ENCODE peak calls at places on chromosomes 1 and 21, in five cellular contexts. One of them, this sample, is unnamed.

GRCh38 chr1:223723351-223723904 is 11.1 kb downstream of the CAPN2 start:
- DNase-seq in activated B cell treated with CpG ODN at 0.5 μM for 24 hours: no peak
- DNase-seq in EL: no peak
- DNase-seq in stimulated activated CD8-positive, alpha-beta memory T cell treated with anti-CD3 and anti-CD28 coated beads, Interleukin-2, amount 100 ng/mL, for 1 hour: no peak
- DNase-seq in H9: no peak
- DNase-seq in this sample: no peak

GRCh38 chr1:235917267-235917811 is 50.6 kb upstream of the LYST start:
- DNase-seq in activated B cell treated with CpG ODN at 0.5 μM for 24 hours: no peak
- DNase-seq in EL: peak
- DNase-seq in stimulated activated CD8-positive, alpha-beta memory T cell treated with anti-CD3 and anti-CD28 coated beads, Interleukin-2, amount 100 ng/mL, for 1 hour: peak
- DNase-seq in H9: no peak
- DNase-seq in this sample: peak

GRCh38 chr21:25944082-25944481 is 209.3 kb downstream of the GABPA start:
- DNase-seq in activated B cell treated with CpG ODN at 0.5 μM for 24 hours: no peak
- DNase-seq in EL: no peak
- DNase-seq in stimulated activated CD8-positive, alpha-beta memory T cell treated with anti-CD3 and anti-CD28 coated beads, Interleukin-2, amount 100 ng/mL, for 1 hour: no peak
- DNase-seq in H9: no peak
- DNase-seq in this sample: no peak

GRCh38 chr1:174931214-174931613 is 68.5 kb upstream of the CACYBP start:
- DNase-seq in activated B cell treated with CpG ODN at 0.5 μM for 24 hours: no peak
- DNase-seq in EL: no peak
- DNase-seq in stimulated activated CD8-positive, alpha-beta memory T cell treated with anti-CD3 and anti-CD28 coated beads, Interleukin-2, amount 100 ng/mL, for 1 hour: no peak
- DNase-seq in H9: no peak
- DNase-seq in this sample: no peak

GRCh38 chr21:38256599-38257302 is at the start of gene KCNJ15:
- DNase-seq in activated B cell treated with CpG ODN at 0.5 μM for 24 hours: no peak
- DNase-seq in EL: no peak
- DNase-seq in stimulated activated CD8-positive, alpha-beta memory T cell treated with anti-CD3 and anti-CD28 coated beads, Interleukin-2, amount 100 ng/mL, for 1 hour: no peak
- DNase-seq in H9: no peak
- DNase-seq in this sample: no peak

GRCh38 chr1:177912991-177913390 is 56.9 kb downstream of the SEC16B start:
- DNase-seq in activated B cell treated with CpG ODN at 0.5 μM for 24 hours: no peak
- DNase-seq in EL: no peak
- DNase-seq in stimulated activated CD8-positive, alpha-beta memory T cell treated with anti-CD3 and anti-CD28 coated beads, Interleukin-2, amount 100 ng/mL, for 1 hour: no peak
- DNase-seq in H9: no peak
- DNase-seq in this sample: no peak

GRCh38 chr1:46179138-46180081 is 3.1 kb upstream of the P3R3URF start:
- DNase-seq in activated B cell treated with CpG ODN at 0.5 μM for 24 hours: peak
- DNase-seq in EL: peak
- DNase-seq in stimulated activated CD8-positive, alpha-beta memory T cell treated with anti-CD3 and anti-CD28 coated beads, Interleukin-2, amount 100 ng/mL, for 1 hour: peak
- DNase-seq in H9: peak
- DNase-seq in this sample: peak

GRCh38 chr1:23544444-23545389 is 13.7 kb upstream of the E2F2 start:
- DNase-seq in activated B cell treated with CpG ODN at 0.5 μM for 24 hours: peak
- DNase-seq in EL: peak
- DNase-seq in stimulated activated CD8-positive, alpha-beta memory T cell treated with anti-CD3 and anti-CD28 coated beads, Interleukin-2, amount 100 ng/mL, for 1 hour: peak
- DNase-seq in H9: peak
- DNase-seq in this sample: peak

GRCh38 chr1:16351994-16352841 is at the start of gene FBXO42:
- DNase-seq in activated B cell treated with CpG ODN at 0.5 μM for 24 hours: peak
- DNase-seq in EL: peak
- DNase-seq in stimulated activated CD8-positive, alpha-beta memory T cell treated with anti-CD3 and anti-CD28 coated beads, Interleukin-2, amount 100 ng/mL, for 1 hour: peak
- DNase-seq in H9: peak
- DNase-seq in this sample: peak

GRCh38 chr1:218374401-218374848 is 29.3 kb downstream of the TGFB2 start:
- DNase-seq in activated B cell treated with CpG ODN at 0.5 μM for 24 hours: no peak
- DNase-seq in EL: peak
- DNase-seq in stimulated activated CD8-positive, alpha-beta memory T cell treated with anti-CD3 and anti-CD28 coated beads, Interleukin-2, amount 100 ng/mL, for 1 hour: no peak
- DNase-seq in H9: no peak
- DNase-seq in this sample: no peak

GRCh38 chr1:60664079-60664478 is 418.3 kb upstream of the NFIA start:
- DNase-seq in activated B cell treated with CpG ODN at 0.5 μM for 24 hours: no peak
- DNase-seq in EL: no peak
- DNase-seq in stimulated activated CD8-positive, alpha-beta memory T cell treated with anti-CD3 and anti-CD28 coated beads, Interleukin-2, amount 100 ng/mL, for 1 hour: no peak
- DNase-seq in H9: no peak
- DNase-seq in this sample: no peak

GRCh38 chr21:41283211-41283818 is 33.3 kb upstream of the FAM3B start:
- DNase-seq in activated B cell treated with CpG ODN at 0.5 μM for 24 hours: no peak
- DNase-seq in EL: peak
- DNase-seq in stimulated activated CD8-positive, alpha-beta memory T cell treated with anti-CD3 and anti-CD28 coated beads, Interleukin-2, amount 100 ng/mL, for 1 hour: peak
- DNase-seq in H9: peak
- DNase-seq in this sample: no peak

GRCh38 chr1:160420881-160421842 is 20.8 kb downstream of the VANGL2 start:
- DNase-seq in activated B cell treated with CpG ODN at 0.5 μM for 24 hours: no peak
- DNase-seq in EL: no peak
- DNase-seq in stimulated activated CD8-positive, alpha-beta memory T cell treated with anti-CD3 and anti-CD28 coated beads, Interleukin-2, amount 100 ng/mL, for 1 hour: no peak
- DNase-seq in H9: no peak
- DNase-seq in this sample: no peak

GRCh38 chr1:13737388-13737787 is 37.4 kb downstream of the PRDM2 start:
- DNase-seq in activated B cell treated with CpG ODN at 0.5 μM for 24 hours: no peak
- DNase-seq in EL: no peak
- DNase-seq in stimulated activated CD8-positive, alpha-beta memory T cell treated with anti-CD3 and anti-CD28 coated beads, Interleukin-2, amount 100 ng/mL, for 1 hour: no peak
- DNase-seq in H9: no peak
- DNase-seq in this sample: no peak

GRCh38 chr1:189939967-189940366 is 537.7 kb downstream of the BRINP3 start:
- DNase-seq in activated B cell treated with CpG ODN at 0.5 μM for 24 hours: no peak
- DNase-seq in EL: peak
- DNase-seq in stimulated activated CD8-positive, alpha-beta memory T cell treated with anti-CD3 and anti-CD28 coated beads, Interleukin-2, amount 100 ng/mL, for 1 hour: no peak
- DNase-seq in H9: no peak
- DNase-seq in this sample: no peak

GRCh38 chr1:59506952-59507351 is 210.1 kb downstream of the FGGY start:
- DNase-seq in activated B cell treated with CpG ODN at 0.5 μM for 24 hours: no peak
- DNase-seq in EL: no peak
- DNase-seq in stimulated activated CD8-positive, alpha-beta memory T cell treated with anti-CD3 and anti-CD28 coated beads, Interleukin-2, amount 100 ng/mL, for 1 hour: no peak
- DNase-seq in H9: no peak
- DNase-seq in this sample: no peak

GRCh38 chr1:167517535-167518330 is 596 bp downstream of the CD247 start:
- DNase-seq in activated B cell treated with CpG ODN at 0.5 μM for 24 hours: no peak
- DNase-seq in EL: peak
- DNase-seq in stimulated activated CD8-positive, alpha-beta memory T cell treated with anti-CD3 and anti-CD28 coated beads, Interleukin-2, amount 100 ng/mL, for 1 hour: peak
- DNase-seq in H9: no peak
- DNase-seq in this sample: peak

GRCh38 chr1:8061673-8062386 is 35.7 kb upstream of the ERRFI1 start:
- DNase-seq in activated B cell treated with CpG ODN at 0.5 μM for 24 hours: no peak
- DNase-seq in EL: peak
- DNase-seq in stimulated activated CD8-positive, alpha-beta memory T cell treated with anti-CD3 and anti-CD28 coated beads, Interleukin-2, amount 100 ng/mL, for 1 hour: no peak
- DNase-seq in H9: no peak
- DNase-seq in this sample: no peak

GRCh38 chr1:16146888-16147614 is 8.8 kb downstream of the EPHA2 start:
- DNase-seq in activated B cell treated with CpG ODN at 0.5 μM for 24 hours: no peak
- DNase-seq in EL: peak
- DNase-seq in stimulated activated CD8-positive, alpha-beta memory T cell treated with anti-CD3 and anti-CD28 coated beads, Interleukin-2, amount 100 ng/mL, for 1 hour: no peak
- DNase-seq in H9: no peak
- DNase-seq in this sample: no peak

GRCh38 chr1:18240906-18241305 is 133.3 kb downstream of the IGSF21 start:
- DNase-seq in activated B cell treated with CpG ODN at 0.5 μM for 24 hours: no peak
- DNase-seq in EL: no peak
- DNase-seq in stimulated activated CD8-positive, alpha-beta memory T cell treated with anti-CD3 and anti-CD28 coated beads, Interleukin-2, amount 100 ng/mL, for 1 hour: no peak
- DNase-seq in H9: no peak
- DNase-seq in this sample: no peak

GRCh38 chr21:46078322-46078981 is 19.5 kb upstream of the COL6A2 start:
- DNase-seq in activated B cell treated with CpG ODN at 0.5 μM for 24 hours: peak
- DNase-seq in EL: peak
- DNase-seq in stimulated activated CD8-positive, alpha-beta memory T cell treated with anti-CD3 and anti-CD28 coated beads, Interleukin-2, amount 100 ng/mL, for 1 hour: no peak
- DNase-seq in H9: peak
- DNase-seq in this sample: no peak

GRCh38 chr21:14838400-14838799 is 226.4 kb downstream of the NRIP1 start:
- DNase-seq in activated B cell treated with CpG ODN at 0.5 μM for 24 hours: no peak
- DNase-seq in EL: no peak
- DNase-seq in stimulated activated CD8-positive, alpha-beta memory T cell treated with anti-CD3 and anti-CD28 coated beads, Interleukin-2, amount 100 ng/mL, for 1 hour: no peak
- DNase-seq in H9: no peak
- DNase-seq in this sample: no peak

GRCh38 chr1:29256395-29256794 is 20.1 kb downstream of the PTPRU start:
- DNase-seq in activated B cell treated with CpG ODN at 0.5 μM for 24 hours: no peak
- DNase-seq in EL: no peak
- DNase-seq in stimulated activated CD8-positive, alpha-beta memory T cell treated with anti-CD3 and anti-CD28 coated beads, Interleukin-2, amount 100 ng/mL, for 1 hour: no peak
- DNase-seq in H9: no peak
- DNase-seq in this sample: no peak

GRCh38 chr1:89607888-89608626 is 24.9 kb upstream of the LRRC8C start:
- DNase-seq in activated B cell treated with CpG ODN at 0.5 μM for 24 hours: no peak
- DNase-seq in EL: no peak
- DNase-seq in stimulated activated CD8-positive, alpha-beta memory T cell treated with anti-CD3 and anti-CD28 coated beads, Interleukin-2, amount 100 ng/mL, for 1 hour: no peak
- DNase-seq in H9: no peak
- DNase-seq in this sample: peak

GRCh38 chr21:17436626-17437111 is 76.2 kb upstream of the CXADR start:
- DNase-seq in activated B cell treated with CpG ODN at 0.5 μM for 24 hours: no peak
- DNase-seq in EL: no peak
- DNase-seq in stimulated activated CD8-positive, alpha-beta memory T cell treated with anti-CD3 and anti-CD28 coated beads, Interleukin-2, amount 100 ng/mL, for 1 hour: no peak
- DNase-seq in H9: no peak
- DNase-seq in this sample: no peak

GRCh38 chr1:9835758-9836631 is 12.2 kb upstream of the CLSTN1 start:
- DNase-seq in activated B cell treated with CpG ODN at 0.5 μM for 24 hours: no peak
- DNase-seq in EL: peak
- DNase-seq in stimulated activated CD8-positive, alpha-beta memory T cell treated with anti-CD3 and anti-CD28 coated beads, Interleukin-2, amount 100 ng/mL, for 1 hour: no peak
- DNase-seq in H9: peak
- DNase-seq in this sample: no peak

GRCh38 chr1:46034601-46035516 is 97.6 kb downstream of the PIK3R3 start:
- DNase-seq in activated B cell treated with CpG ODN at 0.5 μM for 24 hours: no peak
- DNase-seq in EL: no peak
- DNase-seq in stimulated activated CD8-positive, alpha-beta memory T cell treated with anti-CD3 and anti-CD28 coated beads, Interleukin-2, amount 100 ng/mL, for 1 hour: no peak
- DNase-seq in H9: peak
- DNase-seq in this sample: no peak

GRCh38 chr1:3158329-3158728 is 89.3 kb downstream of the PRDM16 start:
- DNase-seq in activated B cell treated with CpG ODN at 0.5 μM for 24 hours: no peak
- DNase-seq in EL: no peak
- DNase-seq in stimulated activated CD8-positive, alpha-beta memory T cell treated with anti-CD3 and anti-CD28 coated beads, Interleukin-2, amount 100 ng/mL, for 1 hour: no peak
- DNase-seq in H9: no peak
- DNase-seq in this sample: no peak

GRCh38 chr1:35379317-35380000 is 111.0 kb downstream of the ZMYM4 start:
- DNase-seq in activated B cell treated with CpG ODN at 0.5 μM for 24 hours: no peak
- DNase-seq in EL: no peak
- DNase-seq in stimulated activated CD8-positive, alpha-beta memory T cell treated with anti-CD3 and anti-CD28 coated beads, Interleukin-2, amount 100 ng/mL, for 1 hour: no peak
- DNase-seq in H9: no peak
- DNase-seq in this sample: no peak

GRCh38 chr1:99674665-99675064 is 28.8 kb downstream of the PALMD start:
- DNase-seq in activated B cell treated with CpG ODN at 0.5 μM for 24 hours: no peak
- DNase-seq in EL: no peak
- DNase-seq in stimulated activated CD8-positive, alpha-beta memory T cell treated with anti-CD3 and anti-CD28 coated beads, Interleukin-2, amount 100 ng/mL, for 1 hour: no peak
- DNase-seq in H9: no peak
- DNase-seq in this sample: no peak

GRCh38 chr1:208156310-208156709 is 87.9 kb downstream of the PLXNA2 start:
- DNase-seq in activated B cell treated with CpG ODN at 0.5 μM for 24 hours: no peak
- DNase-seq in EL: no peak
- DNase-seq in stimulated activated CD8-positive, alpha-beta memory T cell treated with anti-CD3 and anti-CD28 coated beads, Interleukin-2, amount 100 ng/mL, for 1 hour: no peak
- DNase-seq in H9: no peak
- DNase-seq in this sample: no peak

GRCh38 chr1:55717111-55717510 is 501.9 kb upstream of the USP24 start:
- DNase-seq in activated B cell treated with CpG ODN at 0.5 μM for 24 hours: no peak
- DNase-seq in EL: peak
- DNase-seq in stimulated activated CD8-positive, alpha-beta memory T cell treated with anti-CD3 and anti-CD28 coated beads, Interleukin-2, amount 100 ng/mL, for 1 hour: no peak
- DNase-seq in H9: no peak
- DNase-seq in this sample: no peak

GRCh38 chr1:59879556-59879955 is 47.0 kb downstream of the CYP2J2 start:
- DNase-seq in activated B cell treated with CpG ODN at 0.5 μM for 24 hours: no peak
- DNase-seq in EL: peak
- DNase-seq in stimulated activated CD8-positive, alpha-beta memory T cell treated with anti-CD3 and anti-CD28 coated beads, Interleukin-2, amount 100 ng/mL, for 1 hour: peak
- DNase-seq in H9: peak
- DNase-seq in this sample: no peak

GRCh38 chr1:212260557-212261342 is 24.5 kb upstream of the PPP2R5A start:
- DNase-seq in activated B cell treated with CpG ODN at 0.5 μM for 24 hours: no peak
- DNase-seq in EL: no peak
- DNase-seq in stimulated activated CD8-positive, alpha-beta memory T cell treated with anti-CD3 and anti-CD28 coated beads, Interleukin-2, amount 100 ng/mL, for 1 hour: no peak
- DNase-seq in H9: no peak
- DNase-seq in this sample: no peak

GRCh38 chr1:3821004-3821933 is 25.0 kb upstream of the LRRC47 start:
- DNase-seq in activated B cell treated with CpG ODN at 0.5 μM for 24 hours: no peak
- DNase-seq in EL: no peak
- DNase-seq in stimulated activated CD8-positive, alpha-beta memory T cell treated with anti-CD3 and anti-CD28 coated beads, Interleukin-2, amount 100 ng/mL, for 1 hour: no peak
- DNase-seq in H9: peak
- DNase-seq in this sample: no peak

GRCh38 chr1:100524355-100524754 is 13.6 kb upstream of the GPR88 start:
- DNase-seq in activated B cell treated with CpG ODN at 0.5 μM for 24 hours: no peak
- DNase-seq in EL: no peak
- DNase-seq in stimulated activated CD8-positive, alpha-beta memory T cell treated with anti-CD3 and anti-CD28 coated beads, Interleukin-2, amount 100 ng/mL, for 1 hour: no peak
- DNase-seq in H9: no peak
- DNase-seq in this sample: no peak

This sample was measured in activated naive CD4-positive, alpha-beta T cell.